ENCODE peak calls at places on chromosomes 6 and 20, in four cellular contexts. V is GM12878, B is HepG2, O is H1. C is an unnamed sample.
A peak's percentile ranks its signal among the peaks of the same experiment; 100 is the strongest.

GRCh38 chr6:119262612-119263011 is 86.9 kb downstream of the MAN1A1 start:
- DNase-seq in O (no peak), V (no peak), B (no peak), C (no peak)

GRCh38 chr20:37758332-37758731 is 64.5 kb downstream of the CTNNBL1 start:
- DNase-seq in B (peak; percentile 24), V (no peak), O (peak; percentile 66), C (no peak)

GRCh38 chr6:97459986-97460385 is 177.0 kb upstream of the MMS22L start:
- DNase-seq in B (no peak), O (no peak), V (no peak), C (no peak)

GRCh38 chr6:41150671-41151070 is 3.5 kb downstream of the TREML1 start:
- DNase-seq in O (no peak), V (no peak), B (no peak), C (no peak)

GRCh38 chr6:21005816-21006553 is 471.7 kb downstream of the CDKAL1 start:
- DNase-seq in B (peak; percentile 64), V (peak; percentile 40), O (no peak), C (no peak)

GRCh38 chr20:37352611-37352980 is 6.7 kb downstream of the SRC start:
- DNase-seq in O (no peak), B (no peak), V (no peak), C (no peak)

GRCh38 chr6:13886949-13887348 is 37.8 kb upstream of the RNF182 start:
- DNase-seq in O (no peak), V (no peak), B (no peak), C (no peak)

GRCh38 chr6:21593927-21594421 is 423 bp downstream of the SOX4 start:
- DNase-seq in O (no peak), V (no peak), B (peak; percentile 25), C (no peak)

GRCh38 chr20:45341939-45342862 is 6.0 kb downstream of the SDC4 start:
- DNase-seq in V (no peak), B (peak; percentile 94), O (peak; percentile 63), C (peak; percentile 84)

GRCh38 chr6:93592417-93592816 is 173.1 kb upstream of the EPHA7 start:
- DNase-seq in O (no peak), V (no peak), B (no peak), C (no peak)

GRCh38 chr6:42217165-42217522 is 517 bp downstream of the MRPS10 start:
- DNase-seq in B (no peak), O (no peak), V (no peak), C (no peak)

GRCh38 chr6:79868098-79868722 is 79.1 kb downstream of the ELOVL4 start:
- DNase-seq in V (peak; percentile 20), O (peak; percentile 49), B (peak; percentile 54), C (peak; percentile 68)

GRCh38 chr6:167136376-167136775 is 13.5 kb downstream of the CCR6 start:
- DNase-seq in B (no peak), O (no peak), V (no peak), C (no peak)

GRCh38 chr20:10784337-10785183 is 110.8 kb upstream of the JAG1 start:
- DNase-seq in V (no peak), O (no peak), B (no peak), C (no peak)

GRCh38 chr20:58017970-58018530 is 210.4 kb downstream of the ANKRD60 start:
- DNase-seq in V (no peak), O (no peak), B (no peak), C (no peak)

GRCh38 chr6:107275330-107275865 is 160.1 kb upstream of the BEND3 start:
- DNase-seq in V (no peak), B (no peak), O (no peak), C (no peak)

GRCh38 chr6:96124778-96125177 is 109.0 kb downstream of the FUT9 start:
- DNase-seq in O (no peak), V (no peak), B (no peak), C (no peak)

GRCh38 chr6:106750146-106750900 is 120.9 kb downstream of the QRSL1 start:
- DNase-seq in O (no peak), V (no peak), B (no peak), C (no peak)

GRCh38 chr6:33207569-33208088 is 671 bp upstream of the RING1 start:
- DNase-seq in B (no peak), V (no peak), O (peak; percentile 66), C (no peak)

GRCh38 chr20:47847882-47848485 is 62.7 kb upstream of the SULF2 start:
- DNase-seq in V (no peak), B (no peak), O (no peak), C (no peak)

GRCh38 chr6:20892365-20892764 is 358.1 kb downstream of the CDKAL1 start:
- DNase-seq in B (no peak), V (no peak), O (no peak), C (no peak)

GRCh38 chr20:1185316-1185741 is 548 bp upstream of the TMEM74B start:
- DNase-seq in B (no peak), V (no peak), O (no peak), C (no peak)

GRCh38 chr6:164098857-164099534 is 684.5 kb downstream of the QKI start:
- DNase-seq in B (peak; percentile 14), V (no peak), O (no peak), C (no peak)

GRCh38 chr6:89281779-89282246 is 33.3 kb downstream of the GABRR2 start:
- DNase-seq in O (peak; percentile 81), B (peak; percentile 44), V (no peak), C (peak; percentile 22)

GRCh38 chr6:5205877-5206840 is 54.6 kb downstream of the LYRM4 start:
- DNase-seq in B (peak; percentile 95), V (no peak), O (no peak), C (no peak)

GRCh38 chr6:161143663-161144430 is 130.0 kb downstream of the AGPAT4 start:
- DNase-seq in B (no peak), O (no peak), V (no peak), C (no peak)

GRCh38 chr6:20589266-20589665 is 55.0 kb downstream of the CDKAL1 start:
- DNase-seq in B (no peak), O (no peak), V (no peak), C (no peak)

GRCh38 chr6:167152858-167153257 is 4.9 kb downstream of the GPR31 start:
- DNase-seq in V (peak; percentile 57), O (no peak), B (no peak), C (no peak)

GRCh38 chr6:155195903-155196302 is 67.9 kb upstream of the CLDN20 start:
- DNase-seq in O (no peak), V (no peak), B (no peak), C (no peak)

GRCh38 chr6:159184559-159184958 is 15.4 kb downstream of the FNDC1 start:
- DNase-seq in B (no peak), O (no peak), V (no peak), C (no peak)

GRCh38 chr20:12554416-12554815 is 454.4 kb upstream of the SPTLC3 start:
- DNase-seq in B (no peak), O (no peak), V (no peak), C (no peak)

GRCh38 chr6:153537422-153537821 is 406.3 kb upstream of the RGS17 start:
- DNase-seq in O (no peak), B (no peak), V (no peak), C (no peak)

GRCh38 chr6:109202409-109203264 is 107.3 kb downstream of the CEP57L1 start:
- DNase-seq in O (no peak), B (no peak), V (no peak), C (no peak)

GRCh38 chr6:36979343-36979742 is 6.7 kb downstream of the MTCH1 start:
- DNase-seq in O (no peak), V (no peak), B (no peak), C (no peak)
- TF ChIP-seq SUZ12 in O (no peak), V (no peak), B (no peak), C (no peak)

DNA sequence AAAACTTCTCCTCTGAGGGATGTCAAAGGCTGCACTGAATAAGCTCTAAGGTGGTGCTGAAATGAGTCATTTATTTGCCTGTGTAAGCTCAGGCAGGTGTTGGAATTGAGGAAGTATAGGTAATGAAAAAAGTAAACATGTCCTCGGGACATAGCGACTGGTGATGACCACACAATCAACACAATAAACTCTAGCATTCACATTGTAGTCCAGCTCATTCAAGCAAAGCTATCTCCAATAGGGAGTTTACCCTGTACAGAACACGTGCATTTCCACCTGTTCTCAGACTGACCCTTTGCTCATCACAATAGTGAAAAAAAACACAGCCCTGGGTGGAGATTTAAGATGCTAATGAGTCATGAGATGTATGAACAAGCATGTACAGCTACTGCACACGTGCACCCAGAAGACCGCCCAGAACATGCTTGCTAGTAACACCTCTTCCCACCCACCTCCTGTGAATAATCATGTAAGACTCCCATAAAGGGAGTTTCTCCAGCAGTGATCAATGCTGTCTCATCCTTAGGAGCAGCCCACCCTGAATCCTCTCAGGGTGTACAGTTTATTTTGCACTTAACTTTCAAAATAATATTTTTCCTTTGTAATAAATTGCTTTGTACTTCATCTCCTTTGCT is 33.0 kb upstream of the POU5F1 start:
- DNase-seq in V (peak; percentile 86), B (peak; percentile 75), O (no peak), C (no peak)
- H3K4me3 ChIP-seq in V (peak overlapping the region; percentile 67), B (peak overlapping the region; percentile 65), O (no peak overlapping the region), C (no peak overlapping the region)

GRCh38 chr6:131954099-131954774 is 3.1 kb upstream of the CCN2 start:
- DNase-seq in V (no peak), O (no peak), B (no peak), C (no peak)
- TF ChIP-seq SUZ12 in V (no peak), O (no peak), B (no peak), C (no peak)

GRCh38 chr20:62804021-62804631 is 509 bp upstream of the OGFR start:
- DNase-seq in V (no peak), O (no peak), B (peak; percentile 67), C (no peak)
- H3K4me3 ChIP-seq in V (peak overlapping the region; percentile 96), O (peak overlapping the region; percentile 93), B (peak overlapping the region; percentile 82), C (peak overlapping the region; percentile 8)

C was measured in NT2/D1.